ENCODE peak calls at places on chromosomes 7 and 10, in ten cellular contexts. H is germinal center; T is K562; C is SK-N-DZ; P is DMS53; A is activated effector memory CD4-positive, alpha-beta T cell treated with Interleukin-2 at 50 U/mL for 16 hours; U is nephron progenitor cell; M is Peyer's patch; K is activated gamma-delta T cell treated with anti-CD3 and anti-CD28 coated beads, Interleukin-2, amount 50 U/mL, for 16 hours; W is tibial artery. O is an unnamed sample.

GRCh38 chr10:102644066-102644645 is at the start of gene TRIM8:
- DNase-seq in C (peak), A (peak), U (peak), K (peak), H (peak), P (peak), W (no peak), M (peak), T (peak), O (peak)

GRCh38 chr7:542935-543789 is 23.5 kb upstream of the PDGFA start:
- DNase-seq in T (peak), H (no peak), M (no peak), P (no peak), K (no peak), C (no peak), W (peak), A (no peak), U (no peak), O (no peak)

GRCh38 chr7:37342665-37343471 is 105.8 kb downstream of the ELMO1 start:
- DNase-seq in K (peak), T (no peak), C (no peak), P (peak), U (no peak), W (no peak), H (peak), M (peak), A (peak), O (peak)

GRCh38 chr10:52491246-52492000 is 177.3 kb downstream of the DKK1 start:
- DNase-seq in K (no peak), A (no peak), H (no peak), U (no peak), C (no peak), P (no peak), W (no peak), M (no peak), T (no peak), O (no peak)

GRCh38 chr7:27112960-27113949 is 10.8 kb upstream of the HOXA2 start:
- DNase-seq in H (no peak), A (no peak), T (no peak), M (peak), W (no peak), U (peak), C (peak), P (peak), K (no peak), O (no peak)

GRCh38 chr7:26438078-26438477 is 146.4 kb downstream of the SNX10 start:
- DNase-seq in H (no peak), W (no peak), A (no peak), P (no peak), K (no peak), M (no peak), T (no peak), U (no peak), C (no peak), O (no peak)

GRCh38 chr10:96719850-96720421 is 378 bp downstream of the PIK3AP1 start:
- DNase-seq in T (peak), A (peak), K (peak), H (peak), P (peak), C (no peak), W (peak), U (peak), M (peak), O (peak)

GRCh38 chr10:37854606-37855005 is 2.8 kb downstream of the ZNF248 start:
- DNase-seq in C (no peak), H (no peak), A (no peak), U (no peak), T (no peak), M (no peak), P (no peak), K (no peak), W (no peak), O (no peak)

GRCh38 chr10:24503627-24504320 is 219.9 kb downstream of the ARHGAP21 start:
- DNase-seq in M (peak), K (no peak), U (peak), H (peak), P (peak), C (peak), W (no peak), A (no peak), T (peak), O (no peak)

GRCh38 chr10:5147981-5148677 is 36.8 kb downstream of the AKR1C8 start:
- DNase-seq in C (no peak), H (no peak), U (no peak), W (no peak), K (no peak), T (no peak), A (no peak), M (no peak), P (no peak), O (no peak)

GRCh38 chr10:96406091-96406490 is 47.3 kb upstream of the OPALIN start:
- DNase-seq in C (no peak), K (no peak), A (no peak), P (no peak), T (no peak), U (no peak), M (no peak), H (no peak), W (no peak), O (no peak)

GRCh38 chr10:71255540-71255816 is 43.1 kb downstream of the UNC5B start:
- DNase-seq in P (no peak), M (no peak), K (no peak), H (no peak), W (no peak), U (no peak), A (no peak), C (no peak), T (no peak), O (no peak)

GRCh38 chr10:71238626-71239025 is 26.3 kb downstream of the UNC5B start:
- DNase-seq in W (no peak), T (no peak), H (no peak), M (no peak), A (no peak), K (no peak), U (no peak), P (no peak), C (no peak), O (no peak)

GRCh38 chr10:62018141-62018911 is 116.8 kb downstream of the ARID5B start:
- DNase-seq in A (no peak), W (no peak), K (no peak), C (peak), T (no peak), H (peak), U (no peak), P (no peak), M (no peak), O (no peak)

GRCh38 chr10:55629792-55630490 is 731.1 kb downstream of the ZWINT start:
- DNase-seq in W (no peak), M (no peak), A (no peak), P (peak), U (peak), K (no peak), T (no peak), C (peak), H (no peak), O (no peak)

GRCh38 chr7:23654508-23654907 is 25.5 kb upstream of the FAM221A start:
- DNase-seq in M (no peak), T (peak), A (no peak), H (no peak), K (no peak), C (peak), U (peak), P (peak), W (no peak), O (no peak)

GRCh38 chr7:134993877-134994456 is 7.7 kb downstream of the AGBL3 start:
- DNase-seq in U (no peak), A (no peak), T (no peak), C (no peak), M (no peak), H (no peak), P (no peak), K (no peak), W (no peak), O (no peak)

GRCh38 chr7:28130277-28130676 is 50.3 kb downstream of the JAZF1 start:
- DNase-seq in A (no peak), H (no peak), W (no peak), P (no peak), T (no peak), C (no peak), M (no peak), U (no peak), K (no peak), O (no peak)

GRCh38 chr10:45220985-45221384 is 94.4 kb downstream of the OR13A1 start:
- DNase-seq in P (peak), M (no peak), K (no peak), A (no peak), T (no peak), U (no peak), C (no peak), H (no peak), W (no peak), O (no peak)

GRCh38 chr10:89369142-89370105 is 8.4 kb upstream of the IFIT1B start:
- DNase-seq in T (no peak), M (peak), K (no peak), A (no peak), W (no peak), U (no peak), P (peak), C (no peak), H (peak), O (no peak)

GRCh38 chr7:150373049-150373801 is 4.6 kb downstream of the REPIN1 start:
- DNase-seq in W (no peak), P (peak), U (no peak), A (no peak), M (peak), H (peak), T (no peak), K (no peak), C (no peak), O (no peak)

GRCh38 chr10:100562008-100562672 is 26.4 kb downstream of the HIF1AN start:
- DNase-seq in U (peak), A (peak), T (peak), W (no peak), K (peak), C (peak), M (peak), H (peak), P (peak), O (peak)

O was measured in activated T-helper 9 cell treated with anti-CD3 and anti-CD28 coated beads, Interleukin-2, amount 50 U/mL, for 16 hours.